ENCODE peak calls at places on chromosomes 7 and 10, in nine cellular contexts. J is spleen; W is SHP77 treated with DMSO at 0.1 percent for 48 hours; V is stomach; E is AG04450; P is activated T-helper 1 cell treated with anti-CD3 and anti-CD28 coated beads, Interleukin-12 subunit alpha, Interleukin-12 subunit beta, Interleukin-2, Interleukin-4 antibody, amounts not matched to agents 30 ng/mL and 10 ng/mL and 1 ng/mL, durations not matched to agents 14 hours and 24 hours and 36 hours; D is lung microvascular endothelial cell; C is RPMI7951; Z is activated T-cell treated with anti-CD3 and anti-CD28 coated beads for 24 hours. F is an unnamed sample.

GRCh38 chr10:1078668-1079067 is 22.5 kb downstream of the WDR37 start:
- DNase-seq in J (no peak), W (no peak), V (no peak), E (no peak), P (no peak), D (no peak), C (no peak), Z (no peak), F (no peak)

GRCh38 chr10:95430231-95430951 is 130.8 kb downstream of the SORBS1 start:
- DNase-seq in J (no peak), W (peak), V (peak), E (peak), P (peak), D (peak), C (peak), Z (peak), F (no peak)

GRCh38 chr7:128112781-128113221 is 81.6 kb upstream of the LRRC4 start:
- DNase-seq in J (peak), W (no peak), V (no peak), E (no peak), P (no peak), D (no peak), C (no peak), Z (no peak), F (no peak)

GRCh38 chr7:51035696-51036095 is 253.0 kb upstream of the GRB10 start:
- DNase-seq in J (no peak), W (no peak), V (no peak), E (no peak), P (no peak), D (no peak), C (no peak), Z (no peak), F (no peak)

GRCh38 chr10:14362098-14362497 is 31.4 kb upstream of the FRMD4A start:
- DNase-seq in J (no peak), W (no peak), V (no peak), E (no peak), P (no peak), D (no peak), C (peak), Z (no peak), F (no peak)

GRCh38 chr7:14196555-14196954 is 207.1 kb upstream of the ETV1 start:
- DNase-seq in J (no peak), W (no peak), V (no peak), E (no peak), P (no peak), D (no peak), C (no peak), Z (no peak), F (no peak)

GRCh38 chr10:121583258-121583657 is 15.0 kb downstream of the FGFR2 start:
- DNase-seq in J (no peak), W (no peak), V (no peak), E (no peak), P (no peak), D (no peak), C (no peak), Z (no peak), F (no peak)

GRCh38 chr10:19003341-19003740 is 45.3 kb upstream of the MALRD1 start:
- DNase-seq in J (no peak), W (no peak), V (no peak), E (no peak), P (no peak), D (peak), C (no peak), Z (no peak), F (no peak)

GRCh38 chr7:157874870-157875229 is 538.0 kb downstream of the DNAJB6 start:
- DNase-seq in J (no peak), W (no peak), V (no peak), E (no peak), P (no peak), D (no peak), C (no peak), Z (no peak), F (no peak)

GRCh38 chr10:61814160-61814559 is 87.3 kb upstream of the ARID5B start:
- DNase-seq in J (no peak), W (no peak), V (no peak), E (no peak), P (no peak), D (no peak), C (no peak), Z (no peak), F (no peak)

GRCh38 chr7:142800103-142800502 is 29.3 kb downstream of the PRSS2 start:
- DNase-seq in J (no peak), W (no peak), V (no peak), E (no peak), P (no peak), D (no peak), C (no peak), Z (no peak), F (no peak)

GRCh38 chr10:119489572-119490326 is 52.8 kb downstream of the RGS10 start:
- DNase-seq in J (peak), W (no peak), V (peak), E (no peak), P (peak), D (peak), C (peak), Z (peak), F (peak)

GRCh38 chr7:132825932-132826480 is 249.7 kb upstream of the PLXNA4 start:
- DNase-seq in J (no peak), W (no peak), V (no peak), E (no peak), P (no peak), D (no peak), C (no peak), Z (no peak), F (no peak)

GRCh38 chr10:119469846-119470245 is 72.7 kb downstream of the RGS10 start:
- DNase-seq in J (peak), W (no peak), V (no peak), E (no peak), P (no peak), D (no peak), C (no peak), Z (no peak), F (no peak)

GRCh38 chr7:19815546-19815945 is 42.1 kb upstream of the TMEM196 start:
- DNase-seq in J (no peak), W (no peak), V (no peak), E (no peak), P (no peak), D (no peak), C (peak), Z (no peak), F (no peak)

GRCh38 chr10:62250594-62251198 is 17.9 kb downstream of the RTKN2 start:
- DNase-seq in J (no peak), W (no peak), V (no peak), E (no peak), P (no peak), D (peak), C (peak), Z (no peak), F (no peak)

GRCh38 chr10:110865804-110866482 is 5.8 kb upstream of the PDCD4 start:
- DNase-seq in J (no peak), W (no peak), V (no peak), E (no peak), P (no peak), D (no peak), C (no peak), Z (no peak), F (no peak)

GRCh38 chr7:79298145-79298760 is 155.2 kb downstream of the MAGI2 start:
- DNase-seq in J (no peak), W (peak), V (no peak), E (peak), P (no peak), D (peak), C (peak), Z (no peak), F (no peak)

GRCh38 chr10:96606216-96606615 is 19.4 kb upstream of the TM9SF3 start:
- DNase-seq in J (no peak), W (no peak), V (no peak), E (no peak), P (no peak), D (no peak), C (peak), Z (no peak), F (no peak)